ENCODE peak calls at places on chromosome 21, in five cellular contexts. E is AG04450; R is effector memory CD4-positive, alpha-beta T cell; D is neural progenitor cell; A is heart right ventricle. I is an unnamed sample.

GRCh38 chr21:32371913-32372314 is 20.9 kb downstream of the URB1 start:
- DNase-seq in A (no peak), R (no peak), D (no peak), E (peak; percentile 52), I (no peak)

GRCh38 chr21:25862596-25862995 is 127.8 kb downstream of the GABPA start:
- DNase-seq in R (no peak), A (no peak), D (peak; percentile 32), E (no peak), I (peak; percentile 30)

GRCh38 chr21:45085700-45086099 is 11.3 kb downstream of the ADARB1 start:
- DNase-seq in D (no peak), A (no peak), E (no peak), R (no peak), I (no peak)

GRCh38 chr21:16239659-16240265 is 510.0 kb downstream of the USP25 start:
- DNase-seq in A (no peak), R (no peak), D (no peak), E (no peak), I (no peak)

GRCh38 chr21:45421071-45421845 is 16.3 kb downstream of the COL18A1 start:
- DNase-seq in E (no peak), A (peak; percentile 31), R (no peak), D (no peak), I (no peak)

GRCh38 chr21:27841084-27841483 is 874.2 kb upstream of the ADAMTS5 start:
- DNase-seq in R (no peak), E (no peak), D (no peak), A (no peak), I (no peak)

GRCh38 chr21:33339938-33340337 is 15.2 kb downstream of the IFNAR1 start:
- DNase-seq in E (no peak), R (no peak), A (no peak), D (no peak), I (no peak)

GRCh38 chr21:33975548-33976081 is 60.0 kb upstream of the ATP5PO start:
- DNase-seq in E (no peak), D (no peak), A (no peak), R (peak; percentile 38), I (peak; percentile 32)

GRCh38 chr21:43375827-43376795 is 50.8 kb downstream of the SIK1 start:
- DNase-seq in D (no peak), A (peak; percentile 7), R (no peak), E (no peak), I (no peak)
- H3K27me3 ChIP-seq in D (no peaks in the 10 kb centered on the region), A (no peaks in the 10 kb centered on the region), R (no peaks in the 10 kb centered on the region), E (peaks cover 7% of the 10 kb centered on the region), I (no peaks in the 10 kb centered on the region)

GRCh38 chr21:29624776-29625175 is 315.0 kb downstream of the GRIK1 start:
- DNase-seq in E (no peak), D (no peak), R (no peak), A (no peak), I (no peak)
- H3K27ac ChIP-seq in E (no peak overlapping the region), D (no peak overlapping the region), R (no peak overlapping the region), A (no peak overlapping the region), I (no peak overlapping the region)

GRCh38 chr21:21345296-21345695 is 347.1 kb downstream of the NCAM2 start:
- DNase-seq in D (no peak), A (no peak), E (no peak), R (no peak), I (no peak)

GRCh38 chr21:21345872-21346271 is 347.7 kb downstream of the NCAM2 start:
- DNase-seq in R (no peak), E (no peak), A (no peak), D (no peak), I (no peak)

GRCh38 chr21:21341041-21341440 is 342.8 kb downstream of the NCAM2 start:
- DNase-seq in D (no peak), R (no peak), A (no peak), E (no peak), I (no peak)
- H3K9me3 ChIP-seq in D (peaks cover 4% of the 10 kb centered on the region), R (no peaks in the 10 kb centered on the region), A (no peaks in the 10 kb centered on the region), E (no peaks in the 10 kb centered on the region), I (no peaks in the 10 kb centered on the region)

DNA sequence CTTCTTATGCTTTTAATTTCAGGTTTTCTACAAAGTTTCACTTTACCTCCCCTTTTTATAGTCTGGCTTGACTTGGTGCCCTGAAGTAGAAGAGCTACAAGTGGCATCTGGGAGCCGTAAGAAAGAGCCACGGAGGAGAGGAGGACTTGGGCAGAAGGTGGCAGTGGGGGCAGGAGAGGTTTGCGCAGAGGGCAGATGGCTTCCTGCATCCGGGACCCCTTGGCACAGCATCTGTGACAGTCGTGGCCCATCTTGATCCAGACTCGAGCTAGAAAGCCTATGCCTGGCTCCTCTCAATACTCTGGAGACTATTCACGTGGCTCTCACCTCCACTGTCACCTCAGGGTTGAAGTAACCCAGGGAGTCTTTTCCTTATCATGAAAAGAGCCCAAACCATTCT is 169.1 kb downstream of the DYRK1A start:
- DNase-seq in D (no peak), E (no peak), A (no peak), R (no peak), I (no peak)
- H3K27me3 ChIP-seq in D (no peaks in the 10 kb centered on the region), E (peaks cover 17% of the 10 kb centered on the region), A (no peaks in the 10 kb centered on the region), R (peaks cover 5% of the 10 kb centered on the region), I (no peaks in the 10 kb centered on the region)

GRCh38 chr21:37655601-37656300 is 260.5 kb downstream of the KCNJ6 start:
- DNase-seq in D (no peak), E (no peak), R (no peak), A (no peak), I (no peak)

GRCh38 chr21:37658121-37658993 is 257.9 kb downstream of the KCNJ6 start:
- DNase-seq in A (no peak), R (no peak), E (no peak), D (no peak), I (no peak)

GRCh38 chr21:37654596-37654995 is 261.7 kb downstream of the KCNJ6 start:
- DNase-seq in A (no peak), R (no peak), E (no peak), D (no peak), I (no peak)

GRCh38 chr21:37658994-37659458 is 257.2 kb downstream of the KCNJ6 start:
- DNase-seq in R (no peak), A (no peak), E (peak; percentile 21), D (no peak), I (no peak)

DNA sequence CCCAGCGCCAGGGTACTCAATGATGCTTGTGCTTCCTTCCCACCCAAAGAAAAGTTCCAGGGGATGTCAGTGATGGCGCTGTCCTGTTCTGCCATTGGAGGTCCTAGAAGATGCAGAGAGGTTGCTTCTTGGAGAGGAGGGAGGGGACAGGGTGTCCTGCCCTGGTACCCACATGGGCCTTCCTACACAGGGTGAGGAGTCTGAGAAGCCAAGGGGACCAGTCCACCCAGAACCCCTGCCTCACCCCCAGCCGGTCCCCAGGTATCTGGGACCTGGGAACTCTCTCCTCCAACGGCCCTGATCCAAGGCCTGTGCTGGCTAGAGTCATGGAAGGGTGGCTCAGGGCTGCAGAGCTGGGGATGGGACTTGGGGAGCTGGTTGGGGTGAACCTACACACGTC is 259.4 kb downstream of the KCNJ6 start:
- DNase-seq in R (no peak), A (no peak), E (no peak), D (no peak), I (no peak)
- H3K27ac ChIP-seq in R (no peak overlapping the region), A (no peak overlapping the region), E (no peak overlapping the region), D (no peak overlapping the region), I (no peak overlapping the region)

I was measured in SJCRH30.